ENCODE peak calls at places on chromosomes 4 and X, in five cellular contexts. W is cardiac muscle cell, G is MM.1S, Q is HCT116, D is lung. S is an unnamed sample.

GRCh38 chr4:337932-338758 is 531 bp downstream of the ZNF141 start:
- DNase-seq in W (peak; percentile 61), G (no peak), Q (no peak), D (peak; percentile 49), S (peak; percentile 54)

GRCh38 chr4:56323386-56323785 is 63.9 kb downstream of the AASDH start:
- DNase-seq in W (no peak), G (no peak), Q (no peak), D (no peak), S (no peak)

GRCh38 chr4:24763631-24764302 is 31.6 kb upstream of the SOD3 start:
- DNase-seq in W (peak; percentile 45), G (no peak), Q (no peak), D (no peak), S (peak; percentile 53)

GRCh38 chrX:82589410-82589809 is 918.7 kb upstream of the POU3F4 start:
- DNase-seq in W (no peak), G (no peak), Q (peak; percentile 6), D (no peak), S (no peak)

GRCh38 chr4:24174622-24175021 is 284.8 kb upstream of the PPARGC1A start:
- DNase-seq in W (no peak), G (no peak), Q (no peak), D (no peak), S (no peak)

GRCh38 chr4:38308728-38309315 is 348.6 kb downstream of the PTTG2 start:
- DNase-seq in W (peak; percentile 32), G (no peak), Q (no peak), D (no peak), S (no peak)

GRCh38 chrX:136794080-136794479 is 13.3 kb upstream of the ARHGEF6 start:
- DNase-seq in W (no peak), G (no peak), Q (no peak), D (no peak), S (no peak)

GRCh38 chr4:153207561-153207960 is 3.3 kb downstream of the TRIM2 start:
- DNase-seq in W (peak; percentile 29), G (no peak), Q (no peak), D (no peak), S (peak; percentile 73)

GRCh38 chr4:100995671-100996070 is 351.7 kb downstream of the PPP3CA start:
- DNase-seq in W (no peak), G (no peak), Q (no peak), D (no peak), S (no peak)

GRCh38 chrX:9311411-9312160 is 153.3 kb upstream of the TBL1X start:
- DNase-seq in W (no peak), G (no peak), Q (no peak), D (no peak), S (no peak)

GRCh38 chr4:155007660-155008176 is 200.7 kb upstream of the NPY2R start:
- DNase-seq in W (peak; percentile 44), G (no peak), Q (no peak), D (no peak), S (no peak)

GRCh38 chrX:35711281-35711680 is 86.9 kb upstream of the MAGEB16 start:
- DNase-seq in W (no peak), G (no peak), Q (no peak), D (no peak), S (no peak)

GRCh38 chrX:111504941-111505340 is 6.5 kb upstream of the SERTM2 start:
- DNase-seq in W (no peak), G (no peak), Q (no peak), D (no peak), S (no peak)

GRCh38 chrX:101430457-101431078 is 22.5 kb downstream of the HNRNPH2 start:
- DNase-seq in W (no peak), G (no peak), Q (no peak), D (no peak), S (no peak)

GRCh38 chrX:69060631-69061408 is 104.4 kb downstream of the PJA1 start:
- DNase-seq in W (peak; percentile 63), G (no peak), Q (peak; percentile 3), D (peak; percentile 29), S (peak; percentile 34)

GRCh38 chrX:37348237-37349130 is 680 bp upstream of the PRRG1 start:
- DNase-seq in W (peak; percentile 23), G (no peak), Q (no peak), D (no peak), S (no peak)

GRCh38 chrX:107483976-107484726 is 34.7 kb downstream of the FRMPD3 start:
- DNase-seq in W (peak; percentile 5), G (no peak), Q (no peak), D (no peak), S (peak; percentile 39)

GRCh38 chr4:124206779-124207605 is 505.5 kb downstream of the ANKRD50 start:
- DNase-seq in W (peak; percentile 44), G (no peak), Q (no peak), D (no peak), S (no peak)

GRCh38 chr4:173424899-173425805 is 26.2 kb upstream of the SCRG1 start:
- DNase-seq in W (peak; percentile 41), G (no peak), Q (no peak), D (no peak), S (no peak)

GRCh38 chrX:13411496-13412207 is 91.8 kb upstream of the ATXN3L start:
- DNase-seq in W (no peak), G (no peak), Q (no peak), D (no peak), S (no peak)

GRCh38 chr4:105186701-105187158 is 40.1 kb downstream of the TET2 start:
- DNase-seq in W (peak; percentile 63), G (no peak), Q (no peak), D (no peak), S (no peak)

GRCh38 chr4:46442963-46443362 is 53.0 kb upstream of the GABRA2 start:
- DNase-seq in W (peak; percentile 42), G (no peak), Q (no peak), D (no peak), S (no peak)

GRCh38 chrX:15524417-15524816 is 23.8 kb downstream of the BMX start:
- DNase-seq in W (peak; percentile 89), G (no peak), Q (no peak), D (no peak), S (no peak)

GRCh38 chr4:80309301-80310004 is 26.1 kb upstream of the CFAP299 start:
- DNase-seq in W (peak; percentile 85), G (no peak), Q (no peak), D (no peak), S (no peak)

GRCh38 chrX:56550667-56551066 is 12.8 kb upstream of the UBQLN2 start:
- DNase-seq in W (no peak), G (no peak), Q (no peak), D (no peak), S (no peak)

GRCh38 chr4:93830090-93830818 is 1.7 kb downstream of the ATOH1 start:
- DNase-seq in W (no peak), G (no peak), Q (no peak), D (no peak), S (no peak)

GRCh38 chr4:105840426-105841174 is 54.7 kb upstream of the NPNT start:
- DNase-seq in W (no peak), G (no peak), Q (no peak), D (no peak), S (no peak)

DNA sequence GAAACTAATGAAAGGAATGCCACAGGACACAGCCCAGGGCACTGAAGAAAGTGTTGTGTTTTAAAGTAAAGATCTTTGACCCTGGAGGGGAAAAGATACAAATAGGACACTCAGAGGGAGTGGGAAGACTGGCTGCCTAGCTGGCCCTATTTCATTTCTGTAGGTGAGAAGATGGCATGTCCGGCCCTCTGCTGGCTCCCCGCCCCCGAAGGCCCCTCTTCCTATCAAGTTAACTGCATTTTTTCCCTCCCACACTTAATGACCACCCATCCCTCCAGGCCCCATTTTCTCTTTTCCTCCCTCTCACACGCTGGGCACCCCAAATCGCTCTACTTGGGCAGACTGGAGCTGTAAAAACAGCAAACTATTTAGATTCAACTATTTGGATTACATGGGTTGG is 5.5 kb upstream of the TRIM75 start:
- DNase-seq in W (no peak), G (no peak), Q (no peak), D (no peak), S (no peak)
- H3K4me1 ChIP-seq in W (no peaks in the 10 kb centered on the region), G (no peaks in the 10 kb centered on the region), Q (no peaks in the 10 kb centered on the region), D (no peaks in the 10 kb centered on the region), S (peaks cover 4% of the 10 kb centered on the region)

GRCh38 chrX:1213971-1214370 is 1.5 kb upstream of the CRLF2 start:
- DNase-seq in W (no peak), G (no peak), Q (no peak), D (no peak), S (no peak)
- H3K4me3 ChIP-seq in W (no peak overlapping the region), G (no peak overlapping the region), Q (no peak overlapping the region), D (no peak overlapping the region), S (no peak overlapping the region)

GRCh38 chrX:72299891-72300630 is 5.7 kb downstream of the CITED1 start:
- DNase-seq in W (no peak), G (no peak), Q (no peak), D (peak; percentile 7), S (no peak)

GRCh38 chrX:72296991-72297390 is 8.7 kb downstream of the CITED1 start:
- DNase-seq in W (no peak), G (no peak), Q (no peak), D (no peak), S (no peak)

GRCh38 chrX:72301781-72302180 is 3.9 kb downstream of the CITED1 start:
- DNase-seq in W (no peak), G (no peak), Q (no peak), D (no peak), S (no peak)

GRCh38 chrX:72295745-72296144 is 10.0 kb downstream of the CITED1 start:
- DNase-seq in W (no peak), G (no peak), Q (no peak), D (no peak), S (no peak)

GRCh38 chrX:72297953-72298730 is 7.6 kb downstream of the CITED1 start:
- DNase-seq in W (peak; percentile 43), G (peak; percentile 17), Q (no peak), D (peak; percentile 28), S (peak; percentile 7)
- TF ChIP-seq CTCF in W (peak; percentile 22), G (peak; percentile 35), Q (peak; percentile 56), D (no peak), S (no peak)

DNA sequence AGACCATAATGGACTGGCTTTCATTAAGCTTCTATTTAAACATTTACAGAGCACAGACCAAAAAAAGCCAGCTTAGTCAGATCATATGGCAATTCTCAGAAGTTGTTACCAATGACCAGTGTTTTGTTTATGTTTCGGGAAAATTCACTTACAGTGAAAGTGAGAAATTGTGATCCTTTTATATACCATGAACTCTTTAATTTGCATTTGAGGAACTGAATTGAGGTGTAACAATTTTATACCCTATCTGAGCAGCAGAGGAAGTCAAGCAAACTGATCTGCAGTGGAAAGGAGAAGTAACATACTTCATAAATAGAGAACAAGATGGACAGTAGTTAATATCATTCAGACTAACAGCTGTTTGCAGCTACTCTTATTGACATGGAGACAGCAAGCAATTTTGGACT is 97.1 kb downstream of the TMA16 start:
- DNase-seq in W (no peak), G (no peak), Q (no peak), D (no peak), S (no peak)
- H3K4me1 ChIP-seq in W (no peaks in the 10 kb centered on the region), G (no peaks in the 10 kb centered on the region), Q (no peaks in the 10 kb centered on the region), D (no peaks in the 10 kb centered on the region), S (no peaks in the 10 kb centered on the region)

DNA sequence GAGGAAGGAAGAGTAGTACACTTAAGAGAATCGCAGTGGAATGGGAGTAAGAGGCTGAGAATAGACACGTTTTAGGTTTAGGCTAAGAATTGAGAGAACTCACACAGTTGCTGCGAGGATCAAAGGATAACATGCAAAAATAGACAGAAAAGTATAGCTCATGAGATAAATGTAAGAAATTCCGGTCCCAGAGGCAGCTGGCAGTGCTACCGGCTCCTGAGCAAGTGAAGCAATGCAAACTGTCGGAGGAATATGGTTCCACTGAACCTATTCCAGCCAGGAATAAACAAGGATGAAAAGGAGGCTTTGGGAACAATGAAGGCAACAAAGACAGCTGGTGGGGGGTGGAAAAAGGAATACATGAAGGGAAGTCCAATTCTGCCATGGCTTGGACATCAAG is 191.8 kb downstream of the QDPR start:
- DNase-seq in W (no peak), G (no peak), Q (no peak), D (no peak), S (no peak)
- H3K4me3 ChIP-seq in W (no peak overlapping the region), G (no peak overlapping the region), Q (no peak overlapping the region), D (no peak overlapping the region), S (no peak overlapping the region)

GRCh38 chrX:75603833-75604232 is 81.0 kb upstream of the ZDHHC15 start:
- DNase-seq in W (peak; percentile 19), G (peak; percentile 52), Q (no peak), D (no peak), S (no peak)
- TF ChIP-seq CTCF in W (peak; percentile 34), G (peak; percentile 63), Q (peak; percentile 51), D (peak; percentile 32), S (peak; percentile 21)

S was measured in Caco-2.